ENCODE peak calls at places on chromosome 12, in four cellular contexts. E is CD8-positive, alpha-beta T cell; W is mammary epithelial cell; P is HCT116. R is an unnamed sample.

GRCh38 chr12:107983871-107984480 is 145.1 kb upstream of the WSCD2 start:
- DNase-seq in E (no peak), W (peak), P (no peak), R (no peak)

GRCh38 chr12:104506691-104507401 is 50.1 kb downstream of the CHST11 start:
- DNase-seq in E (no peak), W (no peak), P (no peak), R (no peak)

GRCh38 chr12:14716848-14717444 is 20.5 kb upstream of the GUCY2C start:
- DNase-seq in E (peak), W (peak), P (peak), R (no peak)

GRCh38 chr12:127550271-127550670 is 716.7 kb upstream of the TMEM132C start:
- DNase-seq in E (no peak), W (peak), P (no peak), R (no peak)

GRCh38 chr12:2191534-2192153 is 138.9 kb downstream of the CACNA1C start:
- DNase-seq in E (no peak), W (no peak), P (no peak), R (no peak)

GRCh38 chr12:120060196-120060595 is 56.4 kb downstream of the RAB35 start:
- DNase-seq in E (no peak), W (peak), P (no peak), R (no peak)

GRCh38 chr12:102067574-102068258 is 5.9 kb upstream of the WASHC3 start:
- DNase-seq in E (no peak), W (no peak), P (no peak), R (no peak)

GRCh38 chr12:3204143-3204542 is 127.0 kb downstream of the TSPAN9 start:
- DNase-seq in E (no peak), W (no peak), P (peak), R (no peak)

GRCh38 chr12:85065816-85066482 is 29.8 kb downstream of the LRRIQ1 start:
- DNase-seq in E (no peak), W (no peak), P (no peak), R (no peak)

GRCh38 chr12:103401421-103401820 is 94.3 kb downstream of the C12orf42 start:
- DNase-seq in E (no peak), W (peak), P (peak), R (no peak)

GRCh38 chr12:75446857-75447256 is 33.7 kb upstream of the GLIPR1 start:
- DNase-seq in E (no peak), W (peak), P (no peak), R (no peak)

GRCh38 chr12:65278576-65279386 is at the start of gene MSRB3:
- DNase-seq in E (no peak), W (peak), P (peak), R (peak)

GRCh38 chr12:31589896-31590729 is 823 bp downstream of the DENND5B start:
- DNase-seq in E (no peak), W (peak), P (peak), R (no peak)

GRCh38 chr12:96513681-96514080 is 24.3 kb downstream of the CFAP54 start:
- DNase-seq in E (no peak), W (no peak), P (no peak), R (no peak)

GRCh38 chr12:124286414-124286813 is 8.5 kb upstream of the RFLNA start:
- DNase-seq in E (no peak), W (peak), P (no peak), R (peak)

GRCh38 chr12:119229837-119230236 is 51.1 kb downstream of the HSPB8 start:
- DNase-seq in E (no peak), W (no peak), P (peak), R (no peak)

GRCh38 chr12:124392991-124393790 is 98.3 kb downstream of the RFLNA start:
- DNase-seq in E (no peak), W (no peak), P (no peak), R (no peak)

DNA sequence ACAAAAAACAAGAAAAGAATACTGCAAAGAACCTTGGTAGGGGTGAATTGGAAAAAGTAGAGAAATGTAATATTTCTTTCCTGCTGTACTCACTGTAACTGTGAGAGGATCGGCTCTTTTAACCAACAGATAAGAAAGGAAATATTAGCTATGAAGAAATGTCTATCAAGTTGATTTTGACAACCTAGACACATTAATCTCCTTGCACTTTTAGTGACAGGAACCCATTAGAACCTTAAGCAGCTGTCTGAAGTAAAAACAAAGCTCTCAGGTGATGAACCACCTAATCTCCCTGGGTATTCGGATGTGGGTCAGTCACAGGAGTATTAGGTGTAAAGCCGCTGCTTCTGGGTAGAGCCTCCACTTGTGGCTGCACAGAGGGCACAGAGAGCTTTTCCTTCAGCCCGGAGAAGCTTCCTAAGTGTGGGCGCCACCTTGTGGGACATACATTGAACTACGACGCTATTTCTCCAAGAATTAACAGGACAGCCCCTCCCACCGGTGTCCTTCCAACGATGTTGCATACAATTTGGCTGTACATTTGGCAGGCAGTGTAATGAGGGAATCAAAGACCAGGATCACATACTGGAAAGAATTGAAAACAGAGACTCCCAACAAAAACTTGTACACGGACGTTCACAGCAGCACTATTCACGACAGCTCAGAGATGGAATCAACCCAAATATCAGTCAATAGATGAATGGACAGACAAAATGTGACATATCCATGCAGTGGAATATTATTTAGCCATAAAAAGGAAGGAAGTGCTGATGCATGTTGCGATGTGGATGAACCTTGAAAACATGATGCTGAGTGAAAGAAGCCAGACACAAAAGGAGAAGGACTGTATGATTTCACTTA is 28.9 kb upstream of the MAPKAPK5 start:
- DNase-seq in E (peak), W (peak), P (peak), R (no peak)
- TF ChIP-seq CTCF in E (peak), W (peak), P (peak), R (peak)

GRCh38 chr12:5073054-5073453 is 29.4 kb downstream of the KCNA5 start:
- DNase-seq in E (no peak), W (no peak), P (no peak), R (no peak)
- TF ChIP-seq CTCF in E (no peak), W (no peak), P (peak), R (peak)

DNA sequence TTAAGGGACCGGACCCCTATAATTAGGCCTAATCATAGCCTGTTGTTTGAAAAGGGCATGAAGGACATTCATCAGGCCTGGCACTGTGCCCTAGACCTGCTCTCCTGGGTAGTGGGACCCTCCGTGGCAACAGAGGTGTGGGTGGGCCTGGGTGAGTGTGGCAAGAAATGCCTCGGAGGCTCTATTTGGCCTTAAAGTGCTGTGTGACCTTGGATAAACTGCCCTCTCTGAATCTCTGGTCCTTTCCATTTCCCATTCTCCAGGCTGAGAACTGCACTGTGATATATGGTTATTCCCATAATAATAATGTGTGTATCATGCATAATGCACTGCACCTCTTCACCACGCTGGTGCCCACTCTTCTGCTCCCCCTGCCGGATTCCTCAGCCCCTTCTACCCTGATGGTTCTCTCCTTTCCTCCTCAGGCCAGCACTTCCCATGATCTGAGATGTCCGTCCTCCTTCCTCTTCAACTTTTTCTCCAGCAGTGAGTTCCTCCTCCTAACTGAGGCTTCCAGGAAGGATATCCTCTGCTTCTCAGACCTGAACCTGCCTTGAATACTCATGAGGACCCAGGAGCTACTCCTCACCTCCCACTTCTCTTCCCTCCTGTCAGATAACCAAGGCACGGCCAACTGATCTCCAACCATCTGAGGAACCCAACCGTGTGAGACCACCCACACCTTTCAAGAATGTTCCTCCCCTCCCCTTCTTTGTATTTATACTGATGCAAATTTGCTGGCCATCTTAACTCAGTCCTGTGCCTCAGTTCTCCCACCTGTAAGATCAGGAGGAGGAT is 111.0 kb upstream of the PZP start:
- DNase-seq in E (no peak), W (no peak), P (no peak), R (no peak)
- TF ChIP-seq CTCF in E (no peak), W (no peak), P (no peak), R (no peak)

DNA sequence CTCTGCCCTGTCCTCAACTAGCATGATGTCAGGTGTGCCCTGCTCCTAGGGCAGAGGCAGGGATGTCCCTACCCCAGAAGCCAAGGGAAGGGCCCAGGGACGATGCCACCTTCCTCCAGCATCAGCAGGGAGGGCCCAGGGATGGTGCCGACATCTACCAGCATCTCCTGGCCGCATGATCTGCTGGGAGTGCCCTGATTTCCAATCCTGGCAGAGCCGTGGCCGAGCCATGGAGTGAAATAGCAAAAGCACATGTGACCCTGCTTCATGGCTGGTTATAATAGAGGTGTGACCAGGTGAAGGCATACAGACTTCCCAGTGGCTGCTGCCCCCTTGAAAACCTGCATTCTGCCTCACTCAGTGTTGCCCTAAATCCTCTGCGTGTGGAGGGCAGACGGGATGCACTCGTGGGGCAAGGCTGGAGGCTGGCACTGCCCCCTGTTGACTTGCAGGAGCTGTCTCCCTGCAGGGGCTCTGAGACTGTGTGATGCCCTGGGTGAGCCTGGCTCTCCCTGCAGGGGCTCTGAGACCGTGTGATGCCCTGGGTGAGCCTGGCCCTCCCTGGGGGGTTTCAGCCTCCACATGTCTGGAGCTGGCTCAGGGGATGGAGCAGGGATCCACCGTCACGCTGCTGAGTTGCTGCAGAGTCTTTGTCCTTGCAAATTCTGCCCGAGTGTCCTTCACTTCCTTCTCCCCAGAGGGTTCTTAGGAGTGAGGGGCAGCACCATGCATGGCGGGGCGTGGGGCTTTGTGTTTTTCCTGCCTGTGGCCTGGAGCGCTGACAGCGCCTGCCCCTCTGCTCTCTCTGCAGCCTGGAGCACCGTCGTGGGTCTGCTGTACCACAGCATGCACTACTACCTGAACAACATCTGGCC is 51.7 kb downstream of the ADGRD1 start:
- DNase-seq in E (no peak), W (no peak), P (no peak), R (no peak)
- TF ChIP-seq CTCF in E (no peak), W (no peak), P (no peak), R (no peak)

GRCh38 chr12:13044002-13044858 is at the start of gene FAM234B:
- DNase-seq in E (peak), W (peak), P (peak), R (peak)
- TF ChIP-seq CTCF in E (peak), W (no peak), P (no peak), R (peak)

GRCh38 chr12:93336344-93336743 is 41.4 kb upstream of the NUDT4 start:
- DNase-seq in E (no peak), W (peak), P (no peak), R (no peak)
- TF ChIP-seq CTCF in E (no peak), W (no peak), P (no peak), R (no peak)

R was measured in chondrocyte.